ENCODE peak calls at places on chromosome 19, in nine cellular contexts. W is NT2/D1; L is ascending aorta; J is cardiac muscle cell; Q is A549; V is activated CD4-positive, alpha-beta T cell treated with anti-CD3 and anti-CD28 coated beads, Interleukin-2, amount 50 U/mL, for 1 hour; H is psoas muscle; T is stimulated activated CD8-positive, alpha-beta memory T cell treated with anti-CD3 and anti-CD28 coated beads, Interleukin-4, amount 100 ng/mL, for 24 hours; Y is stimulated activated naive CD4-positive, alpha-beta T cell. Z is an unnamed sample.

GRCh38 chr19:14381689-14382474 is 638 bp downstream of the ADGRE5 start:
- DNase-seq in W (no peak), L (peak), J (peak), Q (peak), V (peak), H (peak), T (peak), Y (peak), Z (peak)

GRCh38 chr19:41218615-41219507 is at the start of gene AXL:
- DNase-seq in W (peak), L (peak), J (peak), Q (peak), V (no peak), H (peak), T (no peak), Y (no peak), Z (no peak)

GRCh38 chr19:8335343-8336071 is 7.6 kb downstream of the KANK3 start:
- DNase-seq in W (no peak), L (no peak), J (no peak), Q (peak), V (no peak), H (peak), T (no peak), Y (no peak), Z (no peak)

GRCh38 chr19:16473875-16474397 is 2.2 kb upstream of the EPS15L1 start:
- DNase-seq in W (no peak), L (no peak), J (no peak), Q (no peak), V (no peak), H (no peak), T (no peak), Y (no peak), Z (no peak)

GRCh38 chr19:51772977-51773376 is 12.0 kb downstream of the FPR2 start:
- DNase-seq in W (no peak), L (no peak), J (no peak), Q (no peak), V (no peak), H (no peak), T (no peak), Y (no peak), Z (no peak)

GRCh38 chr19:14472202-14472961 is 2.8 kb downstream of the PTGER1 start:
- DNase-seq in W (no peak), L (peak), J (peak), Q (peak), V (peak), H (peak), T (peak), Y (peak), Z (peak)

GRCh38 chr19:56314018-56314583 is 538 bp downstream of the ZSCAN5A start:
- DNase-seq in W (peak), L (peak), J (no peak), Q (no peak), V (no peak), H (no peak), T (no peak), Y (no peak), Z (no peak)

GRCh38 chr19:17996826-17997316 is 11.1 kb upstream of the ARRDC2 start:
- DNase-seq in W (no peak), L (peak), J (peak), Q (peak), V (peak), H (peak), T (peak), Y (peak), Z (peak)

GRCh38 chr19:45638930-45639729 is at the start of gene EML2:
- DNase-seq in W (no peak), L (peak), J (peak), Q (peak), V (peak), H (peak), T (peak), Y (peak), Z (peak)